ENCODE peak calls at places on chromosomes 4 and X, in eight cellular contexts. G, W, A, M, B, N, K and O are unnamed samples.

GRCh38 chr4:20444599-20445337 is 193.1 kb downstream of the SLIT2 start:
- DNase-seq in G (no peak), M (peak), A (no peak), W (no peak), N (no peak), B (no peak), K (no peak), O (no peak)

GRCh38 chrX:48802089-48802812 is 384 bp downstream of the HDAC6 start:
- DNase-seq in N (peak), M (peak), G (peak), W (peak), A (peak), K (peak), B (no peak), O (peak)

GRCh38 chr4:69760455-69760854 is at the start of gene SULT1B1:
- DNase-seq in B (no peak), M (no peak), A (peak), G (no peak), N (peak), W (peak), K (peak), O (no peak)

GRCh38 chr4:176400816-176401461 is 81.2 kb downstream of the SPCS3 start:
- DNase-seq in A (peak), G (no peak), W (no peak), B (no peak), N (no peak), M (no peak), K (peak), O (no peak)

GRCh38 chr4:119939066-119939995 is 127.3 kb downstream of the MAD2L1 start:
- DNase-seq in B (no peak), M (no peak), W (no peak), G (peak), K (peak), A (peak), N (no peak), O (no peak)

GRCh38 chrX:13952581-13952980 is 77.1 kb downstream of the GEMIN8 start:
- DNase-seq in B (no peak), M (no peak), K (no peak), A (no peak), G (no peak), N (no peak), W (no peak), O (no peak)

GRCh38 chrX:2819345-2820130 is 9.2 kb upstream of the GYG2 start:
- DNase-seq in K (no peak), A (peak), N (no peak), W (peak), B (no peak), M (no peak), G (no peak), O (no peak)

GRCh38 chr4:57575465-57575864 is 465.3 kb upstream of the IGFBP7 start:
- DNase-seq in M (no peak), K (no peak), A (no peak), G (peak), N (no peak), W (no peak), B (no peak), O (peak)

GRCh38 chr4:165288639-165289428 is 38.6 kb upstream of the MSMO1 start:
- DNase-seq in B (no peak), W (no peak), M (no peak), A (peak), K (peak), N (no peak), G (no peak), O (no peak)

GRCh38 chr4:41339812-41340809 is 83.4 kb downstream of the UCHL1 start:
- DNase-seq in W (peak), G (no peak), N (no peak), M (no peak), B (no peak), K (peak), A (peak), O (no peak)

GRCh38 chr4:80610845-80611244 is 275.3 kb downstream of the CFAP299 start:
- DNase-seq in M (no peak), N (no peak), W (no peak), K (peak), B (peak), G (no peak), A (peak), O (no peak)

GRCh38 chr4:184265566-184266351 is 48.1 kb upstream of the ENPP6 start:
- DNase-seq in W (peak), K (no peak), M (peak), G (no peak), A (peak), B (no peak), N (no peak), O (no peak)

GRCh38 chr4:36863601-36864000 is 380.9 kb upstream of the NWD2 start:
- DNase-seq in A (no peak), G (no peak), M (no peak), B (no peak), K (no peak), W (no peak), N (no peak), O (no peak)

GRCh38 chrX:39582091-39582490 is 515.7 kb downstream of the BCOR start:
- DNase-seq in G (no peak), A (peak), M (no peak), N (no peak), W (no peak), B (no peak), K (no peak), O (no peak)

GRCh38 chr4:15882675-15883086 is 55.9 kb downstream of the FGFBP1 start:
- DNase-seq in W (peak), K (peak), M (peak), N (no peak), A (peak), B (no peak), G (peak), O (no peak)

GRCh38 chr4:3217266-3217665 is 31.7 kb upstream of the MSANTD1 start:
- DNase-seq in K (no peak), G (peak), B (no peak), A (no peak), N (no peak), M (no peak), W (no peak), O (peak)